ENCODE peak calls at places on chromosomes 7 and 10, in seven cellular contexts. Y is astrocyte, P is BE2C, Z is PC-9, L is hepatocyte, Q is astrocyte of the spinal cord, O is MM.1S. C is an unnamed sample.

GRCh38 chr10:114271779-114272167 is 32.7 kb downstream of the VWA2 start:
- DNase-seq in Y (peak), P (no peak), Z (peak), L (peak), Q (peak), O (no peak), C (peak)

GRCh38 chr7:86991844-86992243 is 67.6 kb downstream of the ELAPOR2 start:
- DNase-seq in Y (peak), P (no peak), Z (no peak), L (no peak), Q (no peak), O (no peak), C (no peak)

GRCh38 chr7:150737265-150738055 is at the start of gene GIMAP5:
- DNase-seq in Y (no peak), P (no peak), Z (no peak), L (no peak), Q (no peak), O (no peak), C (no peak)

GRCh38 chr7:108143658-108144420 is 13.7 kb upstream of the LAMB4 start:
- DNase-seq in Y (no peak), P (no peak), Z (no peak), L (no peak), Q (no peak), O (no peak), C (no peak)

GRCh38 chr7:133582766-133583523 is 330.1 kb downstream of the EXOC4 start:
- DNase-seq in Y (peak), P (no peak), Z (no peak), L (no peak), Q (peak), O (no peak), C (no peak)

GRCh38 chr7:116864084-116864483 is 1.7 kb downstream of the CAPZA2 start:
- DNase-seq in Y (no peak), P (no peak), Z (no peak), L (no peak), Q (no peak), O (no peak), C (no peak)

GRCh38 chr7:157465597-157466348 is 129.0 kb downstream of the DNAJB6 start:
- DNase-seq in Y (no peak), P (no peak), Z (no peak), L (no peak), Q (no peak), O (no peak), C (no peak)

GRCh38 chr10:103584216-103585010 is 90.9 kb downstream of the NEURL1 start:
- DNase-seq in Y (no peak), P (no peak), Z (no peak), L (no peak), Q (no peak), O (peak), C (peak)

GRCh38 chr10:122147731-122148130 is 123.4 kb upstream of the BTBD16 start:
- DNase-seq in Y (peak), P (no peak), Z (no peak), L (peak), Q (peak), O (no peak), C (no peak)

GRCh38 chr7:74018261-74018660 is 9.7 kb upstream of the ELN start:
- DNase-seq in Y (no peak), P (no peak), Z (no peak), L (no peak), Q (no peak), O (no peak), C (no peak)

GRCh38 chr10:110392860-110393732 is 88.4 kb upstream of the SMNDC1 start:
- DNase-seq in Y (no peak), P (no peak), Z (no peak), L (peak), Q (no peak), O (no peak), C (peak)

GRCh38 chr10:69801094-69801433 is 642 bp upstream of the COL13A1 start:
- DNase-seq in Y (no peak), P (peak), Z (peak), L (peak), Q (peak), O (peak), C (peak)

GRCh38 chr7:124351950-124352349 is 319.1 kb upstream of the TMEM229A start:
- DNase-seq in Y (no peak), P (no peak), Z (no peak), L (no peak), Q (no peak), O (no peak), C (no peak)
- TF ChIP-seq CTCF in Y (no peak), P (no peak), Z (no peak), L (no peak), Q (no peak), O (no peak), C (no peak)

GRCh38 chr7:140315498-140316164 is 82.7 kb downstream of the SLC37A3 start:
- DNase-seq in Y (no peak), P (no peak), Z (no peak), L (no peak), Q (no peak), O (no peak), C (no peak)

GRCh38 chr7:140317999-140318398 is 80.3 kb downstream of the SLC37A3 start:
- DNase-seq in Y (no peak), P (no peak), Z (no peak), L (no peak), Q (no peak), O (no peak), C (no peak)

GRCh38 chr7:140317597-140317996 is 80.7 kb downstream of the SLC37A3 start:
- DNase-seq in Y (no peak), P (no peak), Z (no peak), L (no peak), Q (no peak), O (no peak), C (no peak)

GRCh38 chr7:140314571-140315480 is 83.5 kb downstream of the SLC37A3 start:
- DNase-seq in Y (no peak), P (no peak), Z (no peak), L (no peak), Q (no peak), O (no peak), C (peak)

DNA sequence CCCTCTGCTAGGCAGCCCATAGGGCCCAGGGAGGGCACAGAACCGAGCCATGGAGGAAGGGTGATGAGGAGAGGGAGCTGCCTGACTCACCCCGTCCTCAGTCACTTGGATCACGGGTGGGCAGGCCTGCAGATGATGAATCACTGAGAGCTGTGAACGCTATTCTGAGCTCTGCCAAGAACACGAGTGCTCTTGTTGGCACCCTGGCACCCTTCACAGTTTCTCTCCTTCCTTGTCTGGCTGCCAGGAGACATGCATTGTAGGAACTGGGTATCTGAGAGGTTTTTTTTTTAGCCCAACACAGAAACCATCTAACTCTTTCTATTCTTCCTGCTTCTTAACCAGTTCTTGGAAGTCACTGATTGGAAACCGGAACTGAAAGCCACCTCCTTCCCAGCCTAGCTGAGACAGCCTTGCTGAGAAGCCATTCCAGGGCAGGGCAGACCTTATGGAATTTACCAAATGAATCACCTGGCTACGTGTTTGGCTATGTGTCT is 82.1 kb downstream of the SLC37A3 start:
- DNase-seq in Y (peak), P (no peak), Z (peak), L (peak), Q (peak), O (no peak), C (peak)
- H3K4me3 ChIP-seq in Y (peak), P (no peak), Z (peak), L (no peak), Q (no peak), O (no peak), C (peak)

GRCh38 chr10:86337121-86337601 is 29.4 kb downstream of the GRID1 start:
- DNase-seq in Y (no peak), P (no peak), Z (no peak), L (no peak), Q (no peak), O (no peak), C (no peak)

GRCh38 chr10:86334515-86335085 is 32.0 kb downstream of the GRID1 start:
- DNase-seq in Y (no peak), P (no peak), Z (peak), L (peak), Q (no peak), O (no peak), C (peak)

GRCh38 chr10:86335257-86335656 is 31.3 kb downstream of the GRID1 start:
- DNase-seq in Y (no peak), P (no peak), Z (no peak), L (no peak), Q (no peak), O (no peak), C (no peak)

GRCh38 chr10:86336341-86336740 is 30.3 kb downstream of the GRID1 start:
- DNase-seq in Y (no peak), P (no peak), Z (no peak), L (no peak), Q (no peak), O (no peak), C (no peak)

GRCh38 chr10:86335831-86336230 is 30.8 kb downstream of the GRID1 start:
- DNase-seq in Y (no peak), P (no peak), Z (no peak), L (no peak), Q (no peak), O (no peak), C (no peak)
- TF ChIP-seq CTCF in Y (no peak), P (no peak), Z (no peak), L (no peak), Q (no peak), O (no peak), C (no peak)

DNA sequence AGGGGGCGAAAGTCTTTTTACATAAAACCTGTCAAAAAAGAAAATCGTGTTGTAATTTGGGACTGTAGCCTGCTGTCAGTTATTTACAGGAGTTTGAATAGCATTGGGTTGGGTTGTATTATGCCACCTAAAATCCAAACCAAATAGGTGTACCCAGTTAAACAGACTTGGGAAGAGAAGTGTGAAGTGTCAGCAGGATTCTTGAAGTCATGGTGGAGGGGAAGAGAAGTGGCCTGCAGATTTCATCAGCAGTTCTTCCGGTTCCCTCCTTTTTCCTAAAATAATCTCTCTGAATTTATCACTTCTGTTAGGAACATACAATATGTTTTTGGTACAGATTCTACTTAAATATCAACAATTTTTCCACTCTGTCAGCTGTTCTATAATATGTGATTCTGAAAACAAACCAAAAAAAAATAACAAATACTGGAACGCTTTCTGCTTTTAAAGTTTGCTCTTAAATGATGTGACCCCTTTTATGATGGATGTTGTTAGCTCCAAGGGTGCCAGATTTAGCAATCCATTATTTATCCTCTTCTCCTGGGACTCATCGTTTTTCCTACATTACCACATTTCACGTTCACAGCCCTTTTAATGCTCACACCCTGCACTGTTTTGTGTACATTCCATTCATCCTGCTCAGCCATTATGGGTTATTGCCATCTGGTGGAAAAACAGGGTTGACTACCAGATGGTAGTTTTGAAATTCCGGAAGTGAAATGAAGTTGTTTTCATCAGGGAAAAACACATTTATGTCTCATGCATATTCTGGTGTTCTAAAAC is 18.7 kb upstream of the ARHGAP12 start:
- DNase-seq in Y (peak), P (no peak), Z (peak), L (peak), Q (peak), O (no peak), C (peak)
- H3K4me3 ChIP-seq in Y (no peak), P (no peak), Z (no peak), L (no peak), Q (no peak), O (no peak), C (no peak)

GRCh38 chr7:50665403-50666123 is 100.4 kb upstream of the DDC start:
- DNase-seq in Y (peak), P (no peak), Z (no peak), L (no peak), Q (peak), O (no peak), C (no peak)
- TF ChIP-seq CTCF in Y (no peak), P (no peak), Z (no peak), L (no peak), Q (peak), O (no peak), C (no peak)

GRCh38 chr10:79243211-79244067 is 103.8 kb upstream of the PPIF start:
- DNase-seq in Y (no peak), P (peak), Z (no peak), L (peak), Q (peak), O (peak), C (peak)

GRCh38 chr10:79242620-79243152 is 104.6 kb upstream of the PPIF start:
- DNase-seq in Y (peak), P (peak), Z (peak), L (peak), Q (peak), O (peak), C (peak)

GRCh38 chr10:79244068-79244442 is 103.2 kb upstream of the PPIF start:
- DNase-seq in Y (no peak), P (no peak), Z (no peak), L (no peak), Q (no peak), O (peak), C (no peak)

GRCh38 chr10:79241629-79241989 is 105.7 kb upstream of the PPIF start:
- DNase-seq in Y (no peak), P (no peak), Z (no peak), L (no peak), Q (no peak), O (no peak), C (no peak)

DNA sequence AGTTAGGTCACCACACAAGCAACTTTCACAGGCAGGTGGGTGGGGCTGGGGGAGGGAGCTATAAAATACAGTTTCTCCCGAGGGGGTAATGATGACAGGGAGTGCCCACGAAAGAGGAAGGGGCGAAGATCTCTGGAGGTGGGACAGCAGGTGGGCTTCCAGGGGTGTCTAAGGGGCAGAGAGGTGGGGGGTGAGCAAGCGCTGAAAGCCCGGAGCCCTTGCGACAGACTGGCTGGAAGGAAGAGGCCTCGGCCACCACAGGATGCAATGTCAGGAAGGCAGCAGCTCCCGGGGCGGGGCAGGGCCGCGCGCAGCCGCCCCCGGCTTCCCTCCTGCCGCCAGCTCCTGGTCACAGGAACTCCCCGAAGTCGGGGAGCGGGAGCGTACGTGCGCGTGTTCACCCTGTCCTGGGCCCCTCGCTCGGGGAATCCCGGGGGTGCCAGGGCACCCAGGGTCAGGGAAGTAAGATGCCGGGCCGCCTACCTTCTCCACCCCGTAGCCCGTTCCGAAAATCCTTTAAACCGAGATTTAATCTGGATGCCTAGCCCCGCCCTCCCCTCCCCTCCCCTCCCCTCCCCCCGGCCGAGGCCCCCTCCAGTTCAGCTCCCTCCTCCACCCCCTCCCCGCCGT is 105.2 kb upstream of the PPIF start:
- DNase-seq in Y (no peak), P (peak), Z (no peak), L (peak), Q (peak), O (peak), C (peak)
- H3K4me3 ChIP-seq in Y (peak), P (peak), Z (peak), L (peak), Q (peak), O (peak), C (peak)

GRCh38 chr10:98309366-98310355 is 41.7 kb upstream of the LOXL4 start:
- DNase-seq in Y (peak), P (peak), Z (peak), L (peak), Q (peak), O (no peak), C (peak)
- TF ChIP-seq CTCF in Y (peak), P (peak), Z (peak), L (peak), Q (peak), O (peak), C (peak)

GRCh38 chr10:89086801-89087513 is 96.4 kb downstream of the FAS start:
- DNase-seq in Y (no peak), P (no peak), Z (no peak), L (no peak), Q (peak), O (no peak), C (peak)
- H3K4me3 ChIP-seq in Y (no peak), P (no peak), Z (no peak), L (no peak), Q (no peak), O (no peak), C (no peak)

GRCh38 chr10:47158116-47159071 is 141.6 kb upstream of the GDF10 start:
- DNase-seq in Y (no peak), P (no peak), Z (no peak), L (no peak), Q (no peak), O (no peak), C (no peak)
- TF ChIP-seq CTCF in Y (no peak), P (no peak), Z (no peak), L (no peak), Q (no peak), O (no peak), C (no peak)

C was measured in epithelial cell of esophagus.